ENCODE peak calls at places on chromosome 17, in eight cellular contexts. Q is vagina, H is iPS DF 6.9, C is psoas muscle, G is hepatocyte, L is PC-9, Y is uterus, Z is tibial nerve. O is an unnamed sample. For H3K4me1, the result is how much of the 10 kb centered on the place peaks cover.

GRCh38 chr17:6461792-6462524 is 17.7 kb downstream of the PIMREG start:
- DNase-seq in Q (no peak), H (no peak), C (no peak), G (no peak), L (no peak), Y (no peak), Z (no peak), O (no peak)

GRCh38 chr17:21089145-21089544 is 37.6 kb upstream of the DHRS7B start:
- DNase-seq in Q (no peak), H (no peak), C (no peak), G (no peak), L (no peak), Y (no peak), Z (no peak), O (no peak)

GRCh38 chr17:63474174-63474913 is 2.5 kb upstream of the ACE start:
- DNase-seq in Q (no peak), H (no peak), C (no peak), G (no peak), L (no peak), Y (peak), Z (no peak), O (peak)

GRCh38 chr17:41492771-41493170 is 3.1 kb upstream of the KRT36 start:
- DNase-seq in Q (no peak), H (no peak), C (no peak), G (peak), L (peak), Y (peak), Z (no peak), O (peak)

GRCh38 chr17:47742319-47743181 is 9.5 kb downstream of the TBX21 start:
- DNase-seq in Q (no peak), H (no peak), C (no peak), G (peak), L (no peak), Y (no peak), Z (no peak), O (peak)

GRCh38 chr17:6475411-6475810 is 31.2 kb downstream of the PIMREG start:
- DNase-seq in Q (no peak), H (no peak), C (no peak), G (no peak), L (no peak), Y (no peak), Z (no peak), O (no peak)

GRCh38 chr17:16516594-16517018 is 24.6 kb upstream of the LRRC75A start:
- DNase-seq in Q (no peak), H (no peak), C (no peak), G (peak), L (no peak), Y (peak), Z (no peak), O (peak)

GRCh38 chr17:72572604-72573491 is 452.0 kb downstream of the SOX9 start:
- DNase-seq in Q (no peak), H (no peak), C (no peak), G (no peak), L (peak), Y (no peak), Z (no peak), O (no peak)

GRCh38 chr17:50165466-50165865 is 339 bp upstream of the SGCA start:
- DNase-seq in Q (no peak), H (no peak), C (no peak), G (no peak), L (no peak), Y (no peak), Z (no peak), O (no peak)

GRCh38 chr17:48456584-48456983 is 26.6 kb upstream of the SKAP1 start:
- DNase-seq in Q (no peak), H (no peak), C (no peak), G (peak), L (peak), Y (no peak), Z (no peak), O (no peak)

GRCh38 chr17:50833396-50834125 is 1.8 kb upstream of the WFIKKN2 start:
- DNase-seq in Q (no peak), H (no peak), C (no peak), G (no peak), L (peak), Y (no peak), Z (no peak), O (no peak)

GRCh38 chr17:1714488-1714979 is 4.4 kb upstream of the TLCD2 start:
- DNase-seq in Q (peak), H (peak), C (peak), G (peak), L (peak), Y (peak), Z (peak), O (peak)

GRCh38 chr17:43897827-43898226 is 9.5 kb downstream of the MPP2 start:
- DNase-seq in Q (no peak), H (no peak), C (no peak), G (no peak), L (no peak), Y (no peak), Z (no peak), O (no peak)

GRCh38 chr17:43215341-43215740 is 3.7 kb downstream of the TMEM106A start:
- DNase-seq in Q (no peak), H (no peak), C (no peak), G (no peak), L (no peak), Y (no peak), Z (no peak), O (no peak)

GRCh38 chr17:8954339-8954738 is 11.2 kb downstream of the PIK3R5 start:
- DNase-seq in Q (no peak), H (no peak), C (peak), G (no peak), L (no peak), Y (peak), Z (peak), O (no peak)

GRCh38 chr17:63314766-63315165 is 131.3 kb downstream of the CYB561 start:
- DNase-seq in Q (no peak), H (no peak), C (no peak), G (no peak), L (no peak), Y (no peak), Z (no peak), O (no peak)

GRCh38 chr17:44097110-44097810 is 26.2 kb downstream of the HDAC5 start:
- DNase-seq in Q (no peak), H (no peak), C (peak), G (no peak), L (peak), Y (no peak), Z (no peak), O (no peak)

GRCh38 chr17:42766124-42766523 is 5.1 kb downstream of the RAMP2 start:
- DNase-seq in Q (no peak), H (no peak), C (no peak), G (no peak), L (no peak), Y (no peak), Z (no peak), O (no peak)

DNA sequence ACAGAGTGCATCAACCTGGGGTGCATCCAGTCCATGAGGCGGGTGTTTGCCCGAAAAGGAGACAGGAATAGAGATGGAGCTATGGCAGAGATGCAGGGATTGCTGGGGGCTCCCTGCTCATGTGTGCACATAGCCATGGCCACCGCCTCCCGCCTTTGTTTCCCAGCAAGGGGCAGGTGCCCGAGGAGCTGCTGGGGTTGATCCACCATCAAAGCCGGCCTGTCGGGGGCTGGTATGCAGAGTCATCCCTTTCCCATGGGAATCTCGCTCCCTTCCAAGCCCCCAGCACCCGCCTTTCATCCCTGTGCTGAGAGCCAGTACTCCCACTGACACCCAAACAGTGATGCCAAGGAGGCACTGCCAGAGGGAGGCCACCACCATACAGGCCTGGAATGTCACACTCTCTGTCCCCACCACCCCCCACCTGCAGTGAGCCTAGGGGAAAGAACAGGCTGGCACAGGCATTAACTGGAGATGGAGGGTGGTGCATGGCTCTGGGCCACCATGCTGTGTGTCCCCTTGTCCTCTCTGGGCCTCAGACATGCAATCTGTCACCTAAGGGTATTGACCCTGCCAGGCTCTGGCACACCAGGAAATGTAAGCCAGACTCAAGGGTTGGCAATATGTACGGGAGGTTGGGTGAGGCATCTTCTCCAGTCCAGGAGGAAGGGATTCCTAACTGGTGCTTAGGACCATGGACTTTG is 65.1 kb downstream of the SREBF1 start:
- DNase-seq in Q (no peak), H (no peak), C (no peak), G (no peak), L (peak), Y (no peak), Z (no peak), O (no peak)
- H3K4me1 ChIP-seq in Q (half or more), H (under half), C (half or more), G (under half), L (under half), Y (under half), Z (under half), O (under half)

GRCh38 chr17:78780852-78781338 is 1.2 kb downstream of the CYTH1 start:
- DNase-seq in Q (no peak), H (no peak), C (no peak), G (no peak), L (no peak), Y (no peak), Z (no peak), O (no peak)

GRCh38 chr17:78774956-78775571 is 7.0 kb downstream of the CYTH1 start:
- DNase-seq in Q (no peak), H (no peak), C (no peak), G (no peak), L (no peak), Y (no peak), Z (no peak), O (no peak)

GRCh38 chr17:78780335-78780734 is 1.7 kb downstream of the CYTH1 start:
- DNase-seq in Q (no peak), H (no peak), C (no peak), G (no peak), L (no peak), Y (no peak), Z (no peak), O (no peak)

GRCh38 chr17:78779848-78780247 is 2.2 kb downstream of the CYTH1 start:
- DNase-seq in Q (no peak), H (no peak), C (no peak), G (no peak), L (no peak), Y (no peak), Z (no peak), O (no peak)

DNA sequence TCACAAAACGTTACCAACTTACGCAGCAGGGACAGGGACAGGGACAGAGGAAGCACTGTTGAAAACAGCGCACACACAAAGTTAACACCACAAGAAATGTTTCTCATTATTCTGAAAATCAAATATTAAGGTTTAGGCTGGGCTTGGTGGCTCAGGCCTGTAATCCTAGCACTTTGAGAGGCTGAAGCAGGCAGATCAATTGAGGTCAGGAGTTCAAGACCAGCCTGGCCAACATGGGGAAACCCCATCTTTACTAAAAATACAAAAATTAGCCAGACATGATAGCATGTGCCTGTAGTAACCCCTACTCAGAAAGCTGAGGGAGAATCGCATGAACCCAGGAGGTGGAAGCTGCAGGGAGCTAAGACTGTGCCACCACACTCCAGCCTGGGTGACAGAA is 4.2 kb downstream of the CYTH1 start:
- DNase-seq in Q (no peak), H (no peak), C (no peak), G (no peak), L (no peak), Y (no peak), Z (no peak), O (no peak)
- H3K4me1 ChIP-seq in Q (under half), H (under half), C (under half), G (under half), L (under half), Y (under half), Z (under half), O (under half)

GRCh38 chr17:34255841-34256240 is 756 bp downstream of the CCL2 start:
- DNase-seq in Q (no peak), H (no peak), C (no peak), G (no peak), L (no peak), Y (no peak), Z (no peak), O (no peak)

GRCh38 chr17:34255381-34255732 is 272 bp downstream of the CCL2 start:
- DNase-seq in Q (no peak), H (no peak), C (no peak), G (no peak), L (no peak), Y (no peak), Z (no peak), O (no peak)

GRCh38 chr17:34254651-34255380 is at the start of gene CCL2:
- DNase-seq in Q (no peak), H (peak), C (peak), G (peak), L (no peak), Y (peak), Z (peak), O (peak)

GRCh38 chr17:34252890-34253525 is 2.1 kb upstream of the CCL2 start:
- DNase-seq in Q (no peak), H (no peak), C (no peak), G (no peak), L (no peak), Y (no peak), Z (no peak), O (no peak)

DNA sequence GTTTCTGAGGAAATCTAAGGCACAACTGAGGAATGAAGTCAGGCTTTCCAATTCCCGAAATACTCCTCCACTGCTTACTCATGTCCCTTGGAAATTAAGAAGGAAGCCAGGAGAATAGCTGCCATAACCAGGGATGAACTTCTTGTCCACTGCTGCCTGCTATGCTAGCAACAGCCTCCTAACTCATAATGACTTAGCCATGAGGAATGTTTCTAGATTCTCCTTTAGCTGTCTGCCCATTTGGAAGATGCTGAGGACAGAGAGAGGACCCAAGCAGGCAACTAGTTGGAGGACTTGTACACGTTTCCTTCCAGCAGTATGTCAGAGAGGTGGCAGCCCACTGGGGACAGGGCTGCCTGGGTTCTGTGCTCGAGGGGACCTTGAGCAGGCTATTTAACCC is 939 bp upstream of the CCL2 start:
- DNase-seq in Q (no peak), H (no peak), C (no peak), G (no peak), L (no peak), Y (peak), Z (no peak), O (peak)
- H3K4me1 ChIP-seq in Q (half or more), H (under half), C (under half), G (under half), L (under half), Y (under half), Z (half or more), O (under half)

DNA sequence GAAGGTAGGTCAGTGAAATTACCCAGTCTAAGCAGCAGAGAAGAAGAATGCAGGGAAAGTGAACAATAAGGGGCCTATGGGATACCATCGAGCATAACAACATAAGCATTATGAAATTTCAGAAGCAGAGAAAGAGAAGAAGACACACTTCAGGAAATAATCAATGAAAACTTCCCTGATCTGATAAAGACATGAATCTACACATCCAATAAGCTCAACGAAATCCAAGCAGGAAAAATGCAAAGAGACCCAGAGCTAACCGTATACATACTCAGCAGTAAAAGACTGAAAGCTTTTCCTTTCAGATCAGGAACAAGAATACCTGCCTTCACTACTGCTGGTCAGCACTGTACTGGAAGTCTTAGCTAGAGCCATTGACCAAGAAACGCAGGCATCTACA is 38.6 kb downstream of the WDR45B start:
- DNase-seq in Q (no peak), H (no peak), C (no peak), G (no peak), L (no peak), Y (no peak), Z (no peak), O (no peak)
- H3K4me1 ChIP-seq in Q (under half), H (under half), C (under half), G (under half), L (under half), Y (under half), Z (under half), O (under half)

DNA sequence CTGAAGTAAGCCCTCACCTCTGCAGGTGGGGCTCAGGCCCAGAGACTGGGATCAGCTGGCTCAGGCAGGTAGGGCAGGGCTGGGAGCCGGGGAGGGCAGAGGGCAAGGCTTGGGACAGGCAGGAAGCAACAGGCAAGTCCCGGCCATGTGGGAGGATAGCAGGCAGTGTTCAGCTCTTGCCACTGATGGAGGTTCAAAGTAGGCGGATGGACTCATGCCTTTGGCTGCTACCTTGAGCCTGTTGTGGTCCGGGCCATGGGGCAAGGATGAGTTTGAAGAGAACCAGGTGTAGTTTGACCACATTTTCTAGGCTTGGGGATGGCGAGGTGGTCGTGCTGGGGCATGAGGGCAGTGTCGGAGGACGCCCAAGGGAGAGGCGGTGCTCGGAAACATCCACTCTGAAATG is 2.7 kb downstream of the PRCD start:
- DNase-seq in Q (no peak), H (no peak), C (no peak), G (no peak), L (no peak), Y (no peak), Z (no peak), O (no peak)
- H3K4me1 ChIP-seq in Q (half or more), H (under half), C (under half), G (half or more), L (under half), Y (under half), Z (under half), O (under half)

GRCh38 chr17:4693416-4693815 is 10.5 kb downstream of the PELP1 start:
- DNase-seq in Q (no peak), H (no peak), C (no peak), G (no peak), L (no peak), Y (no peak), Z (no peak), O (no peak)
- H3K4me1 ChIP-seq in Q (under half), H (under half), C (under half), G (under half), L (under half), Y (under half), Z (under half), O (under half)

GRCh38 chr17:82158825-82159224 is 53.8 kb downstream of the CCDC57 start:
- DNase-seq in Q (no peak), H (no peak), C (no peak), G (no peak), L (no peak), Y (no peak), Z (no peak), O (no peak)
- H3K4me1 ChIP-seq in Q (under half), H (under half), C (under half), G (under half), L (under half), Y (under half), Z (under half), O (under half)

O was measured in HAP-1.